ENCODE peak calls at places on chromosomes 2 and 18, in five cellular contexts. X is psoas muscle; H is CD4-positive, alpha-beta memory T cell; N is uterus; T is tibial artery. V is an unnamed sample. For H3K4me1, the result is how much of the 10 kb centered on the place peaks cover.

GRCh38 chr2:145849466-145849865 is 1329.5 kb upstream of the ZEB2 start:
- DNase-seq in X (no peak), H (no peak), N (no peak), T (no peak), V (no peak)

GRCh38 chr2:51158236-51158635 is 126.3 kb upstream of the NRXN1 start:
- DNase-seq in X (no peak), H (no peak), N (no peak), T (no peak), V (no peak)

GRCh38 chr18:49342690-49343089 is 117.8 kb downstream of the DYM start:
- DNase-seq in X (no peak), H (no peak), N (no peak), T (no peak), V (no peak)

GRCh38 chr2:54213082-54213481 is 42.9 kb downstream of the TSPYL6 start:
- DNase-seq in X (no peak), H (no peak), N (no peak), T (no peak), V (no peak)

GRCh38 chr18:8339958-8340357 is 269.3 kb upstream of the RAB12 start:
- DNase-seq in X (no peak), H (no peak), N (no peak), T (no peak), V (no peak)

GRCh38 chr18:47373465-47373864 is 122.0 kb upstream of the SKOR2 start:
- DNase-seq in X (no peak), H (no peak), N (no peak), T (no peak), V (no peak)

GRCh38 chr2:64784168-64785061 is 130.7 kb upstream of the SERTAD2 start:
- DNase-seq in X (no peak), H (no peak), N (no peak), T (no peak), V (no peak)

GRCh38 chr2:11348209-11348749 is 3.8 kb upstream of the ROCK2 start:
- DNase-seq in X (no peak), H (no peak), N (no peak), T (peak), V (no peak)

GRCh38 chr2:223104336-223104735 is 52.3 kb downstream of the KCNE4 start:
- DNase-seq in X (no peak), H (no peak), N (no peak), T (no peak), V (no peak)

GRCh38 chr2:139156730-139157129 is 376.5 kb upstream of the NXPH2 start:
- DNase-seq in X (no peak), H (no peak), N (no peak), T (no peak), V (no peak)

GRCh38 chr2:209496586-209496982 is 72.7 kb downstream of the MAP2 start:
- DNase-seq in X (no peak), H (no peak), N (no peak), T (peak), V (no peak)
- H3K27ac ChIP-seq in X (peak), H (no peak), N (peak), T (peak), V (no peak)

DNA sequence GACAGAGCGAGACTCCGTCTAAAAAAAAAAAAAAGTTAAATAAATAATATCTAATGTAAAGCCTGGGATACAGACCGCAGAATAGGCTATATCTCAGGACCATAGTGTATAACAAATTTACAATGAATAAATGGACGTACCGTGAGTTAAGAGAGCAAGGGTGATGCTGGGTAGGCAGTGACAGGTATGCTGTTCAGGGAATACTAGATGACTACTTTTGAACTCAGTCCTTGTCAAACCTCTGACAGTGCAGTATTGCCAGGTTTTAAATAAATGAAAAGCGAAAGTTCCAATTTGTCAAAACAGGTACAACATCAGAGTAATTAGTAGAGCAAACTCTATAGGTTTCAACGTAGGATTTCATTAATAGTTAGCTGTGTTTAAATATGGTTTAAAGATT is 76.8 kb downstream of the CALCRL start:
- DNase-seq in X (no peak), H (no peak), N (no peak), T (no peak), V (no peak)
- H3K4me1 ChIP-seq in X (under half), H (under half), N (under half), T (under half), V (under half)

DNA sequence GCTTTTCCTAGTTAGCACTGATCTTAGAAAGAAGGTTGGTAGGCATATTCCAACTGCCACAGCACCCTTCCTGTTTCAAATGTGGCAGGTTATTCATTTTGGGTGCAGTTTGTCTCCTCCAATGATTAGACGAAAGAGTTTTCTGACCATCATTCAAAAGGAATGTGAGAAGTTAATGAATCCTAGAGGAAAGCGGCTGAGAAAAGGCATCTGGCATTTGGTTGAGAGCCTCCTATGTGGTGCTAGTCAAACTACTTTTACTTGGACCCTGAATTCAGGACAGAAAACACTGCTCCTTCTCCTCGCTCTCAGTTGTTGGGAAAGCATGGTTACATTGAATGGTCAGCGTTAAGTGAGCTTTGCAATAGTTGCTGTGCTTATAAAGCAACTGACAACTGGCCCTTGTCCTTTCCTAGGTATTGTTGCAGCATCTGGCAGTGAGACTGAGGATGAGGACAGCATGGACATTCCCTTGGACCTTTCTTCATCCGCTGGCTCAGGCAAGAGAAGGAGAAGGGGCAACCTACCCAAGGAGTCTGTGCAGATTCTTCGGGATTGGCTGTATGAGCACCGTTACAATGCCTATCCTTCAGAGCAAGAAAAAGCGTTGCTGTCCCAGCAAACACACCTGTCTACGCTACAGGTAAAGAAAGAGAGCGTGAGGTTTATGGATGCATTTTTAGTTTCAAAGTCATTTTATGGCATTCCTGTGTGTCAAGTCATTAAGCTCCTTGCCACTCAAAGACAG is 6.1 kb downstream of the TGIF1 start:
- DNase-seq in X (no peak), H (no peak), N (no peak), T (no peak), V (no peak)
- H3K27ac ChIP-seq in X (peak), H (no peak), N (peak), T (no peak), V (no peak)

GRCh38 chr2:241553512-241553830 is 5.1 kb upstream of the BOK start:
- DNase-seq in X (no peak), H (no peak), N (no peak), T (no peak), V (no peak)

GRCh38 chr2:241556734-241557133 is 1.8 kb upstream of the BOK start:
- DNase-seq in X (no peak), H (no peak), N (no peak), T (no peak), V (no peak)

GRCh38 chr2:241553981-241554380 is 4.6 kb upstream of the BOK start:
- DNase-seq in X (no peak), H (no peak), N (no peak), T (no peak), V (no peak)

GRCh38 chr2:241554610-241555322 is 3.8 kb upstream of the BOK start:
- DNase-seq in X (no peak), H (no peak), N (no peak), T (no peak), V (no peak)

DNA sequence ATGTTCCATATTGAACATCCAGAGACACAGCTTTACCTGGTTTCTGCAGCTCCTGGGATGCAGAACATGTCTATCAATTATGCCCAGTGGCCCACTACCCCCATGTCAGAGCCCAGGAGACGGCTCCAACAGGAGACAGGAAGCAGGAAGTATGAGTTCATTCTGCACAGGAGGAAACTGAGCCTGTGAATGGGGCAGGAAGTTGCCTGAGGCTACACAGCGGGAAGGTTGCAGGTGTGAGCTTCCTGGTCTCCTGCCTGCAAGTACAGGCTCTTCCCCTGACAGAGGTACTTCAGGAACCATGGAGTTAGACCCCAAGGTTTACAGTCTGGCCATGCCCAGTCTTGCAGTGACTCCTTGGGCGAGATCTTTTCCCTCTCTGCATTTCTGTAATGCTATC is 2.8 kb upstream of the BOK start:
- DNase-seq in X (no peak), H (no peak), N (no peak), T (no peak), V (no peak)
- H3K4me1 ChIP-seq in X (under half), H (under half), N (under half), T (under half), V (under half)

GRCh38 chr2:202861987-202862386 is 9.6 kb downstream of the ICA1L start:
- DNase-seq in X (no peak), H (no peak), N (no peak), T (no peak), V (no peak)
- H3K27ac ChIP-seq in X (no peak), H (no peak), N (no peak), T (no peak), V (no peak)

DNA sequence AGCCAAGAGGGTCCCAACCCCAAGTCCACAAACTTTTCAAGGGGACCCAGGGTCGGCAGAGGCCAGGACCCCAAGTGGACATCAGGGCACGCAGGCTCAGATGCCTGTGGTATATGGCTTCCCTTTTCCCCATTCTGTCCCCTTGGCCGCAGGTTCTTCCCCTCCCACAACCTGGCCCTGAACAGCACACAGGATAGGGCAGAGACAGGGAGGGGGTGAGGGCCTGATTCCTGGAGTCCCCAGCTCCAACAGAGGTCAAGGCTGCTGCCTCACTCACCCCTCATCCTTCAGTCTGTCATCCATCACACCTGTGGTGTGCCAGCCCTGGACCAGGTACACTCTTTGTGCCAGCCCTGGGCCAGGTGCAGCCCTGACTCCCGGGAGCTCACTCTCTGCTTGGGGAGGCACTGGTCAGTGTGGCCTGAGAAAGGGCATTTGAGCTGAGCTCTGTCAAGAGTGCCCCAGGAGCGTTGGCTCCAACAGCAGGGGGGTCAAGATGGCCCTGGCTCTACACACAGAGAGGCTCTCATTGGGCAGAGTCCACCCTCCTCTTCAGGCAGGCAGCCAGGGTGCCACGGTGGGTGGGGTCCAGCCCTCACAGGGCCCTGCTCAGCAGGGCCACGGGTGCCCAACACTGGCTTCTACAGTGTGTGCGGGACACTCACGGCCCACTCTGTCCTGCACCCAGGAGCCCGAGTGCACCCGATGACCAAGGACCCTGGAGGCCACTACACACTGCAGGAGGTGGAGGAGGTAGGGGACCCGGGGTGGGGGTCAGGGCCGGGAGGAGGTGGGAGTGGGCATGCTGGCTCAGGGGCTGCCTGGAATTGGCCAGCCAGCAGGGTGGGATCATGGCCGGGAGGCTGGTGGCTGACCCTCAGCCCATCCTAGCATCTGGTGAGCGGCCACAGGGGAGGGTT is 1.6 kb downstream of the AGXT start:
- DNase-seq in X (no peak), H (no peak), N (no peak), T (no peak), V (no peak)
- H3K4me1 ChIP-seq in X (under half), H (under half), N (under half), T (under half), V (under half)